ENCODE peak calls at places on chromosome 2, in ten cellular contexts. One of them, this sample, is unnamed.

GRCh38 chr2:234368861-234369261 is 128.0 kb downstream of the ARL4C start:
- DNase-seq in CD4-positive, alpha-beta memory T cell: peak; percentile 43
- DNase-seq in psoas muscle: no peak
- DNase-seq in transverse colon: peak; percentile 55
- DNase-seq in ascending aorta: no peak
- DNase-seq in mucosa of descending colon: peak; percentile 63
- DNase-seq in ovary: no peak
- DNase-seq in uterus: no peak
- DNase-seq in MM.1S: no peak
- DNase-seq in HCT116: no peak
- DNase-seq in this sample: peak; percentile 61

GRCh38 chr2:20213651-20214565 is 11.0 kb downstream of the SDC1 start:
- DNase-seq in CD4-positive, alpha-beta memory T cell: no peak
- DNase-seq in psoas muscle: no peak
- DNase-seq in transverse colon: peak; percentile 61
- DNase-seq in ascending aorta: no peak
- DNase-seq in mucosa of descending colon: peak; percentile 46
- DNase-seq in ovary: no peak
- DNase-seq in uterus: no peak
- DNase-seq in MM.1S: peak; percentile 90
- DNase-seq in HCT116: no peak
- DNase-seq in this sample: no peak

GRCh38 chr2:138712212-138712979 is 67.8 kb downstream of the NXPH2 start:
- DNase-seq in CD4-positive, alpha-beta memory T cell: no peak
- DNase-seq in psoas muscle: no peak
- DNase-seq in transverse colon: no peak
- DNase-seq in ascending aorta: no peak
- DNase-seq in mucosa of descending colon: no peak
- DNase-seq in ovary: no peak
- DNase-seq in uterus: no peak
- DNase-seq in MM.1S: no peak
- DNase-seq in HCT116: no peak
- DNase-seq in this sample: no peak

GRCh38 chr2:63631501-63631900 is 42.7 kb downstream of the MDH1 start:
- DNase-seq in CD4-positive, alpha-beta memory T cell: no peak
- DNase-seq in psoas muscle: no peak
- DNase-seq in transverse colon: no peak
- DNase-seq in ascending aorta: no peak
- DNase-seq in mucosa of descending colon: no peak
- DNase-seq in ovary: no peak
- DNase-seq in uterus: no peak
- DNase-seq in MM.1S: no peak
- DNase-seq in HCT116: no peak
- DNase-seq in this sample: no peak

GRCh38 chr2:196230051-196230450 is 58.7 kb upstream of the STK17B start:
- DNase-seq in CD4-positive, alpha-beta memory T cell: peak; percentile 80
- DNase-seq in psoas muscle: no peak
- DNase-seq in transverse colon: peak; percentile 42
- DNase-seq in ascending aorta: no peak
- DNase-seq in mucosa of descending colon: no peak
- DNase-seq in ovary: no peak
- DNase-seq in uterus: no peak
- DNase-seq in MM.1S: no peak
- DNase-seq in HCT116: no peak
- DNase-seq in this sample: peak; percentile 30

GRCh38 chr2:41791523-41791922 is 256.3 kb upstream of the PKDCC start:
- DNase-seq in CD4-positive, alpha-beta memory T cell: no peak
- DNase-seq in psoas muscle: no peak
- DNase-seq in transverse colon: no peak
- DNase-seq in ascending aorta: no peak
- DNase-seq in mucosa of descending colon: no peak
- DNase-seq in ovary: no peak
- DNase-seq in uterus: no peak
- DNase-seq in MM.1S: peak; percentile 72
- DNase-seq in HCT116: no peak
- DNase-seq in this sample: no peak

GRCh38 chr2:227788556-227788955 is 25.1 kb upstream of the CCL20 start:
- DNase-seq in CD4-positive, alpha-beta memory T cell: no peak
- DNase-seq in psoas muscle: no peak
- DNase-seq in transverse colon: no peak
- DNase-seq in ascending aorta: no peak
- DNase-seq in mucosa of descending colon: no peak
- DNase-seq in ovary: no peak
- DNase-seq in uterus: no peak
- DNase-seq in MM.1S: no peak
- DNase-seq in HCT116: no peak
- DNase-seq in this sample: no peak

GRCh38 chr2:144370937-144371584 is 148.9 kb downstream of the ZEB2 start:
- DNase-seq in CD4-positive, alpha-beta memory T cell: no peak
- DNase-seq in psoas muscle: no peak
- DNase-seq in transverse colon: no peak
- DNase-seq in ascending aorta: no peak
- DNase-seq in mucosa of descending colon: no peak
- DNase-seq in ovary: no peak
- DNase-seq in uterus: no peak
- DNase-seq in MM.1S: peak; percentile 46
- DNase-seq in HCT116: no peak
- DNase-seq in this sample: no peak

DNA sequence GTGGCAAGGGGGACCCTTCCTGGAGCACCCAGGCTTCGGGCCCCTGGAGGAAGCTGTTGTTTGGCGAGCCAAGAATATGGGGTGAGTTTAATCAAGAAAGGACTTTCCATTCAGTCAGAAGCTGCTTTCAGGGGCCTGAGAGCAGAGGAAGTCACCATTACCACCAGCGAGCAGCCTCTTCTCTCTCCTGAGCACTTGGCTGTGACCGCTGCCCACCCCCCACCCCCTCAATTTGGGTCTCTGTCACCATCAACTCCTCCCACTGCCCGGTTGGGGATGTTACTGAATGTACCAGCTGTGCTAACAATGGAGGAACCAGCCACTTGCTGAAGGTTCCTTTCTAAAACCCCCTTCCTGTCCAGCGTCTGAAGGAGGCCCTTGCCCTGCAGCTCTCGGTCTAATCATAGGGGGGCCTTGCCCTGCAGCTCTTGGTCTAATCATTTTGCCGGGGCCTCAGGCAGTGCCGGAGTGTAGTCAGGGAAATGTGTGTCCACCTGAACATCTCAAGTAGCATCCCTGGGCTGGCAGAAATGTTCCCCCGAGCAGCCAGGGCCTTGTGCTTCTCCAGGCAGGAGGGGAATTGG is 957 bp downstream of the INPP5D start:
- DNase-seq in CD4-positive, alpha-beta memory T cell: no peak
- DNase-seq in psoas muscle: no peak
- DNase-seq in transverse colon: no peak
- DNase-seq in ascending aorta: no peak
- DNase-seq in mucosa of descending colon: no peak
- DNase-seq in ovary: no peak
- DNase-seq in uterus: no peak
- DNase-seq in MM.1S: peak; percentile 25
- DNase-seq in HCT116: no peak
- DNase-seq in this sample: no peak
- H3K4me3 ChIP-seq in CD4-positive, alpha-beta memory T cell: peak overlapping the region; percentile 95
- H3K4me3 ChIP-seq in psoas muscle: peak overlapping the region; percentile 60
- H3K4me3 ChIP-seq in transverse colon: peak overlapping the region; percentile 37
- H3K4me3 ChIP-seq in ascending aorta: peak overlapping the region; percentile 36
- H3K4me3 ChIP-seq in mucosa of descending colon: no peak overlapping the region
- H3K4me3 ChIP-seq in ovary: no peak overlapping the region
- H3K4me3 ChIP-seq in uterus: peak overlapping the region; percentile 19
- H3K4me3 ChIP-seq in MM.1S: peak overlapping the region; percentile 84
- H3K4me3 ChIP-seq in HCT116: no peak overlapping the region
- H3K4me3 ChIP-seq in this sample: peak overlapping the region; percentile 83

DNA sequence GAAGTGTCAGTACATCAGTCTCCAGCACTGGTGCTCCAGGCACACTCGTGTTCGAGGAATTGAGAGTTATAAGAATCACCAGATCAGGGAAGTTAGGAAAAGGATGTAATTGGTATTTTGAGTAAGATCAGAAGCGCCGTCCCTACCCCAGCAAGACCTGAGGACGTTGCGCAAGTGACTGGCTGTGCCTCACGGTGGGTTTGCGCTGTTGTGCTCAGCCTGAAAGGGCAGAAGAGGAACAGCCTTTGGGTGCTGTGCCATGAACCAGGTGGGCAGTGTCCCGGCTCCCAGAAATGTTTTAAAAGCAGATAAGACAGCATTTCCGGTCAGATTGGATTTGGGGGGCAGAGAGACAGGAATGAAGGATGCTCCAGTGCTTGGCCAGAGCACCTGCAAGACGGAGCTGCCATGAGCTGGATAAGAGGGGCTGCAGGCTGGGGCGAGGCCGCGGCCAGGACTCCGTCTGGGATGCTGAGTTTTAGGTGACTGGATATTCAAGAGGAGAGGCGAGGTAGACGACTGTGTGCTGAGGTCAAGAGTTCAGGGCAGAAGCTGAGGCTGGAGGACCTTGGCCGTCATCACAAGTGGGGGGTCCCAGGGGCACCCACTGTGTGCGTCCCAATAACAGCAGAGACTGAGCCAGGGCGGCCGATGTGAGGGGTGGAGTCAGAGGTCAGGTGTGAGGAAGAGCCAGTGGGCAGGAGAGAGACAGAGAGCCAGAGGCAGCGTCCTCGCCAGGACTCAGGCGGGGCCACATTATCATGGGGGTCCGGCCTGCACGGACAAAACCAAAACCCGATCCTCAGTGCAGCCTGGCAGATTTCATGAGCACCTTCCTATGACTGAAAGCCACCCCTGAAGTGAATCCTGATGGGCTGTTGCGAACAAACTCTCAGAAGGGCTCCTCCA is 77.7 kb upstream of the ALKAL2 start:
- DNase-seq in CD4-positive, alpha-beta memory T cell: no peak
- DNase-seq in psoas muscle: no peak
- DNase-seq in transverse colon: no peak
- DNase-seq in ascending aorta: no peak
- DNase-seq in mucosa of descending colon: no peak
- DNase-seq in ovary: no peak
- DNase-seq in uterus: no peak
- DNase-seq in MM.1S: no peak
- DNase-seq in HCT116: no peak
- DNase-seq in this sample: no peak
- H3K9me3 ChIP-seq in CD4-positive, alpha-beta memory T cell: no peaks in the 10 kb centered on the region
- H3K9me3 ChIP-seq in psoas muscle: no peaks in the 10 kb centered on the region
- H3K9me3 ChIP-seq in transverse colon: no peaks in the 10 kb centered on the region
- H3K9me3 ChIP-seq in ascending aorta: no peaks in the 10 kb centered on the region
- H3K9me3 ChIP-seq in mucosa of descending colon: no peaks in the 10 kb centered on the region
- H3K9me3 ChIP-seq in ovary: no peaks in the 10 kb centered on the region
- H3K9me3 ChIP-seq in uterus: no peaks in the 10 kb centered on the region
- H3K9me3 ChIP-seq in MM.1S: no peaks in the 10 kb centered on the region
- H3K9me3 ChIP-seq in HCT116: no peaks in the 10 kb centered on the region
- H3K9me3 ChIP-seq in this sample: peaks cover 7% of the 10 kb centered on the region

GRCh38 chr2:164757934-164758695 is 83.5 kb downstream of the COBLL1 start:
- DNase-seq in CD4-positive, alpha-beta memory T cell: no peak
- DNase-seq in psoas muscle: no peak
- DNase-seq in transverse colon: no peak
- DNase-seq in ascending aorta: no peak
- DNase-seq in mucosa of descending colon: no peak
- DNase-seq in ovary: no peak
- DNase-seq in uterus: no peak
- DNase-seq in MM.1S: no peak
- DNase-seq in HCT116: no peak
- DNase-seq in this sample: no peak

GRCh38 chr2:164761737-164762460 is 79.7 kb downstream of the COBLL1 start:
- DNase-seq in CD4-positive, alpha-beta memory T cell: no peak
- DNase-seq in psoas muscle: no peak
- DNase-seq in transverse colon: no peak
- DNase-seq in ascending aorta: no peak
- DNase-seq in mucosa of descending colon: no peak
- DNase-seq in ovary: no peak
- DNase-seq in uterus: no peak
- DNase-seq in MM.1S: no peak
- DNase-seq in HCT116: no peak
- DNase-seq in this sample: no peak

GRCh38 chr2:164754157-164755093 is 87.2 kb downstream of the COBLL1 start:
- DNase-seq in CD4-positive, alpha-beta memory T cell: no peak
- DNase-seq in psoas muscle: no peak
- DNase-seq in transverse colon: peak; percentile 22
- DNase-seq in ascending aorta: no peak
- DNase-seq in mucosa of descending colon: no peak
- DNase-seq in ovary: no peak
- DNase-seq in uterus: no peak
- DNase-seq in MM.1S: peak; percentile 88
- DNase-seq in HCT116: no peak
- DNase-seq in this sample: no peak

GRCh38 chr2:164756773-164757172 is 84.8 kb downstream of the COBLL1 start:
- DNase-seq in CD4-positive, alpha-beta memory T cell: no peak
- DNase-seq in psoas muscle: no peak
- DNase-seq in transverse colon: no peak
- DNase-seq in ascending aorta: no peak
- DNase-seq in mucosa of descending colon: no peak
- DNase-seq in ovary: no peak
- DNase-seq in uterus: no peak
- DNase-seq in MM.1S: no peak
- DNase-seq in HCT116: no peak
- DNase-seq in this sample: no peak
- H3K4me1 ChIP-seq in CD4-positive, alpha-beta memory T cell: no peaks in the 10 kb centered on the region
- H3K4me1 ChIP-seq in psoas muscle: no peaks in the 10 kb centered on the region
- H3K4me1 ChIP-seq in transverse colon: no peaks in the 10 kb centered on the region
- H3K4me1 ChIP-seq in ascending aorta: peaks cover 19% of the 10 kb centered on the region
- H3K4me1 ChIP-seq in mucosa of descending colon: no peaks in the 10 kb centered on the region
- H3K4me1 ChIP-seq in ovary: peaks cover 6% of the 10 kb centered on the region
- H3K4me1 ChIP-seq in uterus: no peaks in the 10 kb centered on the region
- H3K4me1 ChIP-seq in MM.1S: peaks cover 31% of the 10 kb centered on the region
- H3K4me1 ChIP-seq in HCT116: peaks cover 3% of the 10 kb centered on the region
- H3K4me1 ChIP-seq in this sample: no peaks in the 10 kb centered on the region

GRCh38 chr2:200962821-200963128 is 685 bp downstream of the ORC2 start:
- DNase-seq in CD4-positive, alpha-beta memory T cell: no peak
- DNase-seq in psoas muscle: no peak
- DNase-seq in transverse colon: no peak
- DNase-seq in ascending aorta: no peak
- DNase-seq in mucosa of descending colon: no peak
- DNase-seq in ovary: no peak
- DNase-seq in uterus: no peak
- DNase-seq in MM.1S: no peak
- DNase-seq in HCT116: no peak
- DNase-seq in this sample: no peak

GRCh38 chr2:200963129-200963917 is at the start of gene ORC2:
- DNase-seq in CD4-positive, alpha-beta memory T cell: peak; percentile 97
- DNase-seq in psoas muscle: peak; percentile 95
- DNase-seq in transverse colon: peak; percentile 96
- DNase-seq in ascending aorta: peak; percentile 78
- DNase-seq in mucosa of descending colon: peak; percentile 95
- DNase-seq in ovary: peak; percentile 95
- DNase-seq in uterus: peak; percentile 94
- DNase-seq in MM.1S: peak; percentile 92
- DNase-seq in HCT116: peak; percentile 94
- DNase-seq in this sample: peak; percentile 93

GRCh38 chr2:200968162-200968561 is 4.7 kb upstream of the ORC2 start:
- DNase-seq in CD4-positive, alpha-beta memory T cell: no peak
- DNase-seq in psoas muscle: no peak
- DNase-seq in transverse colon: peak; percentile 23
- DNase-seq in ascending aorta: no peak
- DNase-seq in mucosa of descending colon: no peak
- DNase-seq in ovary: no peak
- DNase-seq in uterus: no peak
- DNase-seq in MM.1S: no peak
- DNase-seq in HCT116: peak; percentile 28
- DNase-seq in this sample: no peak

GRCh38 chr2:200966770-200967169 is 3.3 kb upstream of the ORC2 start:
- DNase-seq in CD4-positive, alpha-beta memory T cell: no peak
- DNase-seq in psoas muscle: no peak
- DNase-seq in transverse colon: no peak
- DNase-seq in ascending aorta: no peak
- DNase-seq in mucosa of descending colon: no peak
- DNase-seq in ovary: no peak
- DNase-seq in uterus: no peak
- DNase-seq in MM.1S: no peak
- DNase-seq in HCT116: peak; percentile 46
- DNase-seq in this sample: no peak

GRCh38 chr2:200964498-200964897 is 1.0 kb upstream of the ORC2 start:
- DNase-seq in CD4-positive, alpha-beta memory T cell: no peak
- DNase-seq in psoas muscle: no peak
- DNase-seq in transverse colon: no peak
- DNase-seq in ascending aorta: no peak
- DNase-seq in mucosa of descending colon: no peak
- DNase-seq in ovary: no peak
- DNase-seq in uterus: no peak
- DNase-seq in MM.1S: no peak
- DNase-seq in HCT116: no peak
- DNase-seq in this sample: no peak
- H3K4me3 ChIP-seq in CD4-positive, alpha-beta memory T cell: peak overlapping the region; percentile 95
- H3K4me3 ChIP-seq in psoas muscle: peak overlapping the region; percentile 94
- H3K4me3 ChIP-seq in transverse colon: peak overlapping the region; percentile 84
- H3K4me3 ChIP-seq in ascending aorta: peak overlapping the region; percentile 86
- H3K4me3 ChIP-seq in mucosa of descending colon: no peak overlapping the region
- H3K4me3 ChIP-seq in ovary: peak overlapping the region; percentile 68
- H3K4me3 ChIP-seq in uterus: peak overlapping the region; percentile 80
- H3K4me3 ChIP-seq in MM.1S: peak overlapping the region; percentile 84
- H3K4me3 ChIP-seq in HCT116: peak overlapping the region; percentile 56
- H3K4me3 ChIP-seq in this sample: peak overlapping the region; percentile 70

This sample was measured in CD8-positive, alpha-beta T cell.